ENCODE peak calls at places on chromosome 21, in eight cellular contexts. C is H1, H is GM23338, J is endothelial cell of umbilical vein, K is HCT116, E is GM12878, G is K562, I is HepG2. Y is an unnamed sample.
A peak's percentile ranks its signal among the peaks of the same experiment; 100 is the strongest.

GRCh38 chr21:31887596-31887920 is 14.7 kb downstream of the HUNK start:
- DNase-seq in C (no peak), H (no peak), J (no peak), K (no peak), E (no peak), G (peak; percentile 47), I (no peak), Y (no peak)

GRCh38 chr21:36471254-36471723 is 8.6 kb downstream of the CLDN14 start:
- DNase-seq in C (no peak), H (no peak), J (no peak), K (no peak), E (peak; percentile 50), G (no peak), I (peak; percentile 40), Y (no peak)

GRCh38 chr21:34693192-34693810 is 24.5 kb downstream of the CLIC6 start:
- DNase-seq in C (no peak), H (peak; percentile 85), J (peak; percentile 57), K (peak; percentile 59), E (no peak), G (peak; percentile 74), I (peak; percentile 55), Y (peak; percentile 47)

GRCh38 chr21:25234857-25235801 is 372.2 kb downstream of the MRPL39 start:
- DNase-seq in C (no peak), H (no peak), J (no peak), K (no peak), E (no peak), G (no peak), I (no peak), Y (no peak)

GRCh38 chr21:23977971-23978370 is 1629.3 kb downstream of the MRPL39 start:
- DNase-seq in C (no peak), H (no peak), J (no peak), K (no peak), E (no peak), G (no peak), I (no peak), Y (peak; percentile 55)

GRCh38 chr21:38985423-38986378 is 180.0 kb downstream of the ETS2 start:
- DNase-seq in C (no peak), H (no peak), J (no peak), K (no peak), E (peak; percentile 12), G (peak; percentile 91), I (no peak), Y (no peak)

GRCh38 chr21:14120091-14120734 is 90.5 kb downstream of the LIPI start:
- DNase-seq in C (no peak), H (peak; percentile 82), J (no peak), K (no peak), E (peak; percentile 23), G (peak; percentile 43), I (peak; percentile 11), Y (peak; percentile 6)

GRCh38 chr21:15063821-15064575 is 802 bp downstream of the NRIP1 start:
- DNase-seq in C (no peak), H (peak; percentile 66), J (no peak), K (no peak), E (no peak), G (peak; percentile 52), I (no peak), Y (no peak)

GRCh38 chr21:38760017-38760761 is 45.5 kb upstream of the ETS2 start:
- DNase-seq in C (no peak), H (peak; percentile 22), J (no peak), K (no peak), E (no peak), G (no peak), I (no peak), Y (no peak)

GRCh38 chr21:35324372-35325220 is 275.5 kb upstream of the RUNX1 start:
- DNase-seq in C (no peak), H (no peak), J (no peak), K (no peak), E (no peak), G (no peak), I (no peak), Y (no peak)

GRCh38 chr21:26842300-26842699 is 2.9 kb downstream of the ADAMTS1 start:
- DNase-seq in C (no peak), H (no peak), J (no peak), K (no peak), E (no peak), G (no peak), I (no peak), Y (no peak)

GRCh38 chr21:19767546-19767945 is 1230.7 kb upstream of the NCAM2 start:
- DNase-seq in C (no peak), H (no peak), J (peak; percentile 44), K (no peak), E (no peak), G (no peak), I (no peak), Y (no peak)

GRCh38 chr21:34889287-34889536 is 159.9 kb downstream of the RUNX1 start:
- DNase-seq in C (no peak), H (peak; percentile 46), J (peak; percentile 69), K (no peak), E (no peak), G (no peak), I (peak; percentile 9), Y (no peak)

GRCh38 chr21:31176080-31176551 is 137.8 kb upstream of the KRTAP19-8 start:
- DNase-seq in C (no peak), H (no peak), J (peak; percentile 20), K (no peak), E (no peak), G (no peak), I (no peak), Y (no peak)

GRCh38 chr21:43325968-43326367 is 101.0 kb downstream of the SIK1 start:
- DNase-seq in C (no peak), H (no peak), J (no peak), K (no peak), E (no peak), G (no peak), I (no peak), Y (no peak)

GRCh38 chr21:15276243-15276642 is 211.4 kb upstream of the NRIP1 start:
- DNase-seq in C (no peak), H (no peak), J (no peak), K (no peak), E (no peak), G (no peak), I (no peak), Y (no peak)

GRCh38 chr21:39951183-39952101 is 84.2 kb downstream of the PCP4 start:
- DNase-seq in C (no peak), H (peak; percentile 75), J (no peak), K (no peak), E (no peak), G (no peak), I (no peak), Y (no peak)

GRCh38 chr21:26026113-26026512 is 144.5 kb downstream of the APP start:
- DNase-seq in C (no peak), H (no peak), J (no peak), K (no peak), E (no peak), G (no peak), I (no peak), Y (no peak)

GRCh38 chr21:34736116-34736870 is 67.5 kb downstream of the CLIC6 start:
- DNase-seq in C (no peak), H (no peak), J (no peak), K (no peak), E (no peak), G (no peak), I (no peak), Y (no peak)

GRCh38 chr21:32256873-32257620 is 21.8 kb downstream of the MIS18A start:
- DNase-seq in C (no peak), H (no peak), J (peak; percentile 95), K (no peak), E (no peak), G (no peak), I (no peak), Y (no peak)

GRCh38 chr21:38428211-38428610 is 70.1 kb downstream of the ERG start:
- DNase-seq in C (no peak), H (no peak), J (no peak), K (no peak), E (no peak), G (no peak), I (no peak), Y (no peak)

GRCh38 chr21:33360871-33361602 is 36.3 kb downstream of the IFNAR1 start:
- DNase-seq in C (peak; percentile 65), H (peak; percentile 90), J (peak; percentile 77), K (no peak), E (peak; percentile 78), G (peak; percentile 87), I (peak; percentile 50), Y (peak; percentile 45)
- TF ChIP-seq EZH2 in C (no peak), H (no peak), J (no peak), K (no peak), E (no peak), G (no peak), I (no peak), Y (no peak)

DNA sequence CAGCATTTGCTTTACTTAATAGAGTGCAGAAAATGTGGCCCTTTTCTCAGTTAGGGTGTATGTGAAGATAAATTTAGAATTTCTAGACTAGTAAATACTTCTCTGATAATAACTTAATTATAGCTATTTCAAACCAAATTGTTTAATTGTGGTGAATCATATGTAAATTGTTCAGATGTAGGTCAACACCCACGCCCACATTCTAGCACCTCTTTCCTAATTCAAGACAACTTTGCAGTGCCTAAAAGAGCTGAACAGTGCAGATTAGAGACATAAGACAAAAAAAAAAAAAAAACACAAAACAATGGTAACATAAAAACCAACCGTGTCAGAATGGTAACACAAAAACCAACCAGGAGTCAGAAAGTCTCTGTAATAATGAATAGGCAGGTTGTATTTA is 758.3 kb downstream of the USP25 start:
- DNase-seq in C (no peak), H (no peak), J (no peak), K (no peak), E (no peak), G (no peak), I (no peak), Y (no peak)
- TF ChIP-seq POLR2AphosphoS5 in C (no peak), H (no peak), J (no peak), K (no peak), E (no peak), G (no peak), I (no peak), Y (no peak)

DNA sequence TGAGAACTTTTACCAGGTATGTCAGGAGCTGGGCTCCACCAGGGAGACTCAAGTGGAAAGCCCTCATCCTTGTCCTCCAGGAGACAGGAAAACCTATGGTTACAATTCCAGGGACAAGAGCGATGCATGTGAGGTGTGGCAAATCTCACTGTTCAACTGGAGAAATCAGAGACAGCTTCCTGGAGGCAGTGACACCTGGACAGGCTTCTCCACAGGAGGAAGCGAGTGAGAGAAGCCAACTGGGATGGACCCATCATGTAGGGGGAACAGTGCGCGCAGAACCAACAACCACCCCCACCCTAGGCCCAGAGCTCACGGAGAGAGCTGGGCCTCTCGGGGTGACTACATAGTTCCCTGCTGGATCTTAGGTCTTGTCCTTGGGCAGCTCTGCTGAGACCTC is 5.6 kb upstream of the SLX9 start:
- DNase-seq in C (no peak), H (no peak), J (no peak), K (no peak), E (no peak), G (no peak), I (no peak), Y (no peak)
- H3K4me3 ChIP-seq in C (no peak overlapping the region), H (no peak overlapping the region), J (no peak overlapping the region), K (no peak overlapping the region), E (no peak overlapping the region), G (no peak overlapping the region), I (no peak overlapping the region), Y (no peak overlapping the region)

DNA sequence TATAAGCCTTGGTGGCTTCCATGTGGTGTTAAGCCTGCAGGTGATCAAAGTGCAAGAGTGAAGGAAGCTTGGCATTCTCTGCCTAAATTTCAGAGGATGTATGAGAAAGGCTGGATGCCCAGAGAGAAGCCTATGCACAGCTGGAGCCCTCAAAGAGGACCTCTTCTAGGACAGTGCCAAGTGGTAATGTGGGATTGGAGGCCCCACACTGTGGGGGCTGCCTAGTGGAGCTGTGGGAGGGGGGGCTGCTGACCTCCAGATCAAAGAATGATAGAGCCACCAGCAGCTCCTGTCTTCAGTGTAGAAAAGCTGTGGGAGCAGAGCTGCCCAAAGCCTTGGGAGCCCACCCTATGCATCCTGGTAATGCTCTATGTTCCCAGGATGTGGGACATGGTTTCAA is 1512.7 kb upstream of the TPTE start:
- DNase-seq in C (no peak), H (no peak), J (peak; percentile 11), K (no peak), E (no peak), G (no peak), I (no peak), Y (no peak)
- TF ChIP-seq EZH2 in C (no peak), H (no peak), J (no peak), K (no peak), E (no peak), G (no peak), I (no peak), Y (no peak)